ENCODE peak calls at places on chromosomes 5 and 9, in five cellular contexts. One of them, this sample, is unnamed.

GRCh38 chr9:4375424-4376195 is 75.7 kb upstream of the GLIS3 start:
- DNase-seq in psoas muscle: no peak
- DNase-seq in fibroblast of the aortic adventitia: peak
- DNase-seq in colonic mucosa: no peak
- DNase-seq in heart left ventricle: no peak
- DNase-seq in this sample: no peak

GRCh38 chr9:133990366-133991210 is 1.5 kb downstream of the VAV2 start:
- DNase-seq in psoas muscle: peak
- DNase-seq in fibroblast of the aortic adventitia: peak
- DNase-seq in colonic mucosa: peak
- DNase-seq in heart left ventricle: no peak
- DNase-seq in this sample: no peak

GRCh38 chr5:14305045-14305444 is 161.9 kb downstream of the TRIO start:
- DNase-seq in psoas muscle: no peak
- DNase-seq in fibroblast of the aortic adventitia: peak
- DNase-seq in colonic mucosa: no peak
- DNase-seq in heart left ventricle: peak
- DNase-seq in this sample: no peak

GRCh38 chr5:39451293-39451692 is 26.5 kb upstream of the DAB2 start:
- DNase-seq in psoas muscle: no peak
- DNase-seq in fibroblast of the aortic adventitia: no peak
- DNase-seq in colonic mucosa: no peak
- DNase-seq in heart left ventricle: no peak
- DNase-seq in this sample: no peak

GRCh38 chr5:105506692-105507277 is 1944.2 kb upstream of the NUDT12 start:
- DNase-seq in psoas muscle: no peak
- DNase-seq in fibroblast of the aortic adventitia: no peak
- DNase-seq in colonic mucosa: no peak
- DNase-seq in heart left ventricle: no peak
- DNase-seq in this sample: no peak

GRCh38 chr9:82729991-82730390 is 333.0 kb downstream of the RASEF start:
- DNase-seq in psoas muscle: no peak
- DNase-seq in fibroblast of the aortic adventitia: no peak
- DNase-seq in colonic mucosa: no peak
- DNase-seq in heart left ventricle: no peak
- DNase-seq in this sample: no peak

GRCh38 chr5:78265163-78265562 is 29.3 kb downstream of the AP3B1 start:
- DNase-seq in psoas muscle: no peak
- DNase-seq in fibroblast of the aortic adventitia: no peak
- DNase-seq in colonic mucosa: no peak
- DNase-seq in heart left ventricle: no peak
- DNase-seq in this sample: no peak

GRCh38 chr9:114396558-114397218 is 8.9 kb upstream of the AKNA start:
- DNase-seq in psoas muscle: peak
- DNase-seq in fibroblast of the aortic adventitia: peak
- DNase-seq in colonic mucosa: no peak
- DNase-seq in heart left ventricle: no peak
- DNase-seq in this sample: peak

GRCh38 chr5:134581241-134581981 is 51.2 kb downstream of the SAR1B start:
- DNase-seq in psoas muscle: peak
- DNase-seq in fibroblast of the aortic adventitia: peak
- DNase-seq in colonic mucosa: no peak
- DNase-seq in heart left ventricle: no peak
- DNase-seq in this sample: no peak

DNA sequence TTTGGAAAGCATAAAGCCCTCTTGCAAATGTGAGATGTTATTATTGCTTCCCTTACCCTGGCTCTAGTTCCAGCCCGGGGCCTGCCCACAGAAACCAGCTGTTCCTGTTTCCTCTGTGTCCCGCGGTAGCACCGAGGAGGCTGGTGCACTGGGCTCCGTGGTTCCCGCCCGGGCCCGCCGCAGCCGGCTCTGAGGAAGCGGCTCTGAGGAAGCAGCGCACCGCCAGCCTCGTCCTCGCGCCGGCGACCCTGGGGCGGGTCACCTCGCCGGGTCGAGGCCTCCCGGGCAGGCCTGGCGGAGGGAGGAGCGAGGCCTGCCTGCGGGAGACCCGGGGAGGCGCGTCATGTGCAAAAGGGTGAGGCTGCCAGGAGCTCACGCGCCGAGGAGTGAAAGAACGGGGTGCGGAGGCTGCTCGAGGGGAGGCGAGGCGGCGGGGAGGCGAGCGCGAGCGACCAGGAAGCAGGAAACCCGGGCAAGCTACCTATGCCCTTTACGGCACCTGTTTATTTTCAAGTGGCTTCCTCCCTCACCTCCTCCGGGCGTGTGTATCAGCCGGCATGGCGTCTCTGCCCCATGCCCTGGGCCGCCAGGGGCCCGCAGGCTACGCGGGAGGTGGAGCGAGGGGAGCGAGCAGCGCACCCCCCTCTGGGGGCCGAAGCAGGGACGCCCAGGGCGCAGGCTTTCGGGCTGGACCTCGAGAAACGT is 61.3 kb upstream of the MEGF10 start:
- DNase-seq in psoas muscle: peak
- DNase-seq in fibroblast of the aortic adventitia: peak
- DNase-seq in colonic mucosa: peak
- DNase-seq in heart left ventricle: peak
- DNase-seq in this sample: no peak
- TF ChIP-seq CTCF in psoas muscle: peak
- TF ChIP-seq CTCF in fibroblast of the aortic adventitia: peak
- TF ChIP-seq CTCF in colonic mucosa: no peak
- TF ChIP-seq CTCF in heart left ventricle: peak
- TF ChIP-seq CTCF in this sample: peak

DNA sequence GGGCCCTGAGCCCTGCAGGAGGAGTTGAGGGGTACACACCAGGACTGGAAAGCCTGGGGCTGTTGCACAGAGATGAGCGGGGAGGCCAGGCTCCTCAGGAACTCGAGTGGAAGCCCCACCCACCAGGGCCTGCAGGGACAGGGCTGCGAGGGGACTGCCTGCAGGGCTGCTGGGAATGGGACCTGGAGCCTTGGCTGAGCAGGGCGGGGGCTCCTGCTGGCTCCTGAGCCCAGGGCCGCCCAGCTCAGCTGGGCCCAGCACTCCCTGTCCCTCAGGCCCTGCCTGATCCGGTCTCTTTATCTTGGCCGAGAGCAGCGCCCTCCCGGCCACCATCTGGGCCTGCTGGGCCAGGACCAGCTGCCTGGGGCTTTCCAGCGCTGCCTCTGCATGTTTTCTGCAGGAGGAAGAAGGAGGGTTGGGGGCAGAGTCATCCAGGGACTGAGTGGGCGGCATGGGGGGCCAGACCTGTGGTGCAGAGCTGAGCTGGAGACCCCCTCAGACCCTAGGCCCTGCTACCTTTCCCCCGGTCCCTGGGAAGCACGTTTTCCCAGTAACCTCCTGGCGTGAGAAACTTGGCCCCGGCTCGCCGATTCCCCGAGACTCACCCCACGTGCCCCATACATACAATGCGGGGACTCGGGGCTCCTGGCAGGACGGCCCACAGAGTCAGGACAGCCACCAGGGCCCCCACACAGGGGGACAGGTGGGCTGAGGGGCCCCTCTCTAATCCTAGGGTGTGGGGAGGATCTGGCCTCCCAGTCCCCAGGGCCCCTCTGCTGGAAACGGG is 9.4 kb downstream of the LCN12 start:
- DNase-seq in psoas muscle: no peak
- DNase-seq in fibroblast of the aortic adventitia: peak
- DNase-seq in colonic mucosa: no peak
- DNase-seq in heart left ventricle: no peak
- DNase-seq in this sample: no peak
- TF ChIP-seq CTCF in psoas muscle: no peak
- TF ChIP-seq CTCF in fibroblast of the aortic adventitia: no peak
- TF ChIP-seq CTCF in colonic mucosa: no peak
- TF ChIP-seq CTCF in heart left ventricle: no peak
- TF ChIP-seq CTCF in this sample: no peak

GRCh38 chr5:175548899-175549311 is 70.5 kb downstream of the SFXN1 start:
- DNase-seq in psoas muscle: no peak
- DNase-seq in fibroblast of the aortic adventitia: no peak
- DNase-seq in colonic mucosa: no peak
- DNase-seq in heart left ventricle: no peak
- DNase-seq in this sample: no peak
- TF ChIP-seq CTCF in psoas muscle: no peak
- TF ChIP-seq CTCF in fibroblast of the aortic adventitia: no peak
- TF ChIP-seq CTCF in colonic mucosa: no peak
- TF ChIP-seq CTCF in heart left ventricle: no peak
- TF ChIP-seq CTCF in this sample: no peak

GRCh38 chr5:179865471-179866240 is 7.0 kb upstream of the MRNIP start:
- DNase-seq in psoas muscle: no peak
- DNase-seq in fibroblast of the aortic adventitia: no peak
- DNase-seq in colonic mucosa: no peak
- DNase-seq in heart left ventricle: no peak
- DNase-seq in this sample: no peak

GRCh38 chr5:179864686-179865085 is 6.1 kb upstream of the MRNIP start:
- DNase-seq in psoas muscle: no peak
- DNase-seq in fibroblast of the aortic adventitia: no peak
- DNase-seq in colonic mucosa: no peak
- DNase-seq in heart left ventricle: no peak
- DNase-seq in this sample: no peak

GRCh38 chr5:179867079-179867465 is 8.5 kb upstream of the MRNIP start:
- DNase-seq in psoas muscle: no peak
- DNase-seq in fibroblast of the aortic adventitia: no peak
- DNase-seq in colonic mucosa: no peak
- DNase-seq in heart left ventricle: no peak
- DNase-seq in this sample: no peak

GRCh38 chr5:179867476-179867875 is 8.9 kb upstream of the MRNIP start:
- DNase-seq in psoas muscle: no peak
- DNase-seq in fibroblast of the aortic adventitia: no peak
- DNase-seq in colonic mucosa: no peak
- DNase-seq in heart left ventricle: no peak
- DNase-seq in this sample: no peak

DNA sequence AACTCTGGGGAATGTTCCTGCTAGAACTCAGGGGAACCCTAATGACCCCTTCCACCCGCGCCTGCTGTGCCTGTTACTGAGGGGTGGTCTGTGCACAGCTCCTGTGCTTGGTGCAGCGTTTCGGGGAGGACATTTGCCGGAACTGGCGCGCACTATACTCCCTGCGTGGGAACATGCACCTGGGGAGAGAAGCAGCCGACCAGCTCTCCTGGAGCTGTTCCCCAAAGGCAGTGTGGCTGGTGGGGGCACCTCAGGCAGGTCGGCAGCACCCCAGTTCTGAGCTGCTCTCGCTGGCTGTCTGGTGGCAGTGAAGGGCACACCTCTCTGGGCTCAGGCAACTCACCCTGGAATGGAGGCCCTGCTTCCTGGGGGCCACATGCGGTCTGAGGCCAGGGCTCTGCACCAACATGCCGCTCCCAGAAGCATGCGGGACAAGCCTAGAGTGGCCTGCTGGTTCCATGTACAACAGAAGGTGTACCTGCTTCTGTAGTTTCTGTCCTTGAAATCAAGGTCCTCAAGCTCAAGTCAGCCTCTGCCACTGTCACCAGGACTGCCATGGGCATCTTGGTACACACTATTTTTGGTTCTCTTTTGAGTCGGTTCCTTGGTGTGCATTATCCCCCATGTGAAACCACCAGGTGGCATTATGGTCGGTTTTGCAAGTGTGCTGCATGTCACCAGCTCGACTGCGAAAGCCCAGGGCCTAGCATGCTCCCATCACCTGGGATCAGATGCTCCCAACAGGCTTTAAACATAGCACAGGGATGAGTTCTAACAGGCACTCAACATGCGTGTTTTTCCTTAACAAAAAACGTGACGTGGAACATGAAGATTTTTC is 7.8 kb upstream of the MRNIP start:
- DNase-seq in psoas muscle: no peak
- DNase-seq in fibroblast of the aortic adventitia: no peak
- DNase-seq in colonic mucosa: no peak
- DNase-seq in heart left ventricle: no peak
- DNase-seq in this sample: no peak
- TF ChIP-seq CTCF in psoas muscle: no peak
- TF ChIP-seq CTCF in fibroblast of the aortic adventitia: no peak
- TF ChIP-seq CTCF in colonic mucosa: no peak
- TF ChIP-seq CTCF in heart left ventricle: no peak
- TF ChIP-seq CTCF in this sample: no peak

GRCh38 chr5:143063175-143063970 is 293.2 kb downstream of the ARHGAP26 start:
- DNase-seq in psoas muscle: peak
- DNase-seq in fibroblast of the aortic adventitia: peak
- DNase-seq in colonic mucosa: no peak
- DNase-seq in heart left ventricle: peak
- DNase-seq in this sample: no peak
- TF ChIP-seq CTCF in psoas muscle: no peak
- TF ChIP-seq CTCF in fibroblast of the aortic adventitia: no peak
- TF ChIP-seq CTCF in colonic mucosa: no peak
- TF ChIP-seq CTCF in heart left ventricle: peak
- TF ChIP-seq CTCF in this sample: no peak

GRCh38 chr9:109561137-109561536 is 63.0 kb upstream of the PTPN3 start:
- DNase-seq in psoas muscle: no peak
- DNase-seq in fibroblast of the aortic adventitia: no peak
- DNase-seq in colonic mucosa: no peak
- DNase-seq in heart left ventricle: no peak
- DNase-seq in this sample: no peak

GRCh38 chr9:109556786-109557185 is 58.7 kb upstream of the PTPN3 start:
- DNase-seq in psoas muscle: no peak
- DNase-seq in fibroblast of the aortic adventitia: no peak
- DNase-seq in colonic mucosa: no peak
- DNase-seq in heart left ventricle: no peak
- DNase-seq in this sample: no peak

GRCh38 chr9:109557481-109557880 is 59.4 kb upstream of the PTPN3 start:
- DNase-seq in psoas muscle: no peak
- DNase-seq in fibroblast of the aortic adventitia: no peak
- DNase-seq in colonic mucosa: no peak
- DNase-seq in heart left ventricle: no peak
- DNase-seq in this sample: no peak

GRCh38 chr9:109558718-109559151 is 60.6 kb upstream of the PTPN3 start:
- DNase-seq in psoas muscle: no peak
- DNase-seq in fibroblast of the aortic adventitia: no peak
- DNase-seq in colonic mucosa: no peak
- DNase-seq in heart left ventricle: no peak
- DNase-seq in this sample: no peak

DNA sequence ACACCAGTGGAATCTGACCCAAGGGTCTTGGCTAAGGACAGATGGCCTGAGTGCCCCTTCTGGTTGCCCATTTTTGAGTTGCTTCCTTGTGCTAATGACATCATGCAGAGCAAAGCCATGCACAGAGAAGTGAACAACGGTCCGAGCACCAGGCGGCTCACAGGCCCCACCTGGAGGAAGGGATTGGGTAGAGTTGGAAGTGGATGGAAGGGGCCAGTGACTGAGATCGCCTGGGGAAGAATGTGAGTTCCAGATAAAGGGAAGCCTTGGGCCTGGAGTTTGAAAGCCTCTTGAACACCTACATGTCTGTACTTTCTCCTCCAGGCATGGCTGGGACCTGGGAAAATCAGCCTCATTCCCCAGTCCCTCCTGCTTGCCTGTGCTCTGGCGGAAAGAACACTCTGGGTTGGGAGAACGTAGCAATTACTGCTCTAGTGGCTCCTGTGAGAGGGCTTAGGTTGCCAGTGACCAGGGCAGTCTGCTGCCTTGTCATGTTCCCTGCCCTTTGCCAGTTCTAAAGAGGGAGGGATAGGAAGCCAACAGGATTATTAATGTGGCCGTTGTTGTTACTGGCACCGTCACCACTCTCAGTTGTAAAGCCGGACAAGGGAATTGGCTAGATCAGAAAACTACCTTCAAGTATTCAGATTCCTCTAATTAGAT is 62.5 kb upstream of the PTPN3 start:
- DNase-seq in psoas muscle: peak
- DNase-seq in fibroblast of the aortic adventitia: no peak
- DNase-seq in colonic mucosa: no peak
- DNase-seq in heart left ventricle: no peak
- DNase-seq in this sample: no peak
- TF ChIP-seq CTCF in psoas muscle: peak
- TF ChIP-seq CTCF in fibroblast of the aortic adventitia: no peak
- TF ChIP-seq CTCF in colonic mucosa: no peak
- TF ChIP-seq CTCF in heart left ventricle: no peak
- TF ChIP-seq CTCF in this sample: no peak

This sample was measured in AG09319.